ENCODE peak calls at places on chromosomes 11 and 22, in five cellular contexts. One of them, this sample, is unnamed.
A peak's percentile ranks its signal among the peaks of the same experiment; 100 is the strongest.

GRCh38 chr11:64523456-64524187 is 67.4 kb upstream of the SLC22A12 start:
- DNase-seq in esophagus squamous epithelium: no peak
- DNase-seq in GM23338: no peak
- DNase-seq in dorsolateral prefrontal cortex: peak; percentile 56
- DNase-seq in heart right ventricle: no peak
- DNase-seq in this sample: no peak

GRCh38 chr11:33996498-33997454 is 54.8 kb upstream of the CAPRIN1 start:
- DNase-seq in esophagus squamous epithelium: peak; percentile 8
- DNase-seq in GM23338: peak; percentile 90
- DNase-seq in dorsolateral prefrontal cortex: peak; percentile 36
- DNase-seq in heart right ventricle: peak; percentile 20
- DNase-seq in this sample: no peak

GRCh38 chr11:86091566-86091965 is 22.7 kb upstream of the PICALM start:
- DNase-seq in esophagus squamous epithelium: no peak
- DNase-seq in GM23338: no peak
- DNase-seq in dorsolateral prefrontal cortex: no peak
- DNase-seq in heart right ventricle: no peak
- DNase-seq in this sample: no peak

GRCh38 chr22:42261266-42261665 is 9.2 kb downstream of the TCF20 start:
- DNase-seq in esophagus squamous epithelium: no peak
- DNase-seq in GM23338: no peak
- DNase-seq in dorsolateral prefrontal cortex: no peak
- DNase-seq in heart right ventricle: no peak
- DNase-seq in this sample: no peak

GRCh38 chr11:34104680-34105078 is 750 bp upstream of the NAT10 start:
- DNase-seq in esophagus squamous epithelium: no peak
- DNase-seq in GM23338: no peak
- DNase-seq in dorsolateral prefrontal cortex: no peak
- DNase-seq in heart right ventricle: no peak
- DNase-seq in this sample: no peak

GRCh38 chr11:111541209-111542061 is 915 bp downstream of the LAYN start:
- DNase-seq in esophagus squamous epithelium: no peak
- DNase-seq in GM23338: peak; percentile 78
- DNase-seq in dorsolateral prefrontal cortex: no peak
- DNase-seq in heart right ventricle: peak; percentile 43
- DNase-seq in this sample: no peak

GRCh38 chr22:35538801-35539321 is 1.8 kb upstream of the RASD2 start:
- DNase-seq in esophagus squamous epithelium: no peak
- DNase-seq in GM23338: peak; percentile 81
- DNase-seq in dorsolateral prefrontal cortex: no peak
- DNase-seq in heart right ventricle: no peak
- DNase-seq in this sample: no peak

GRCh38 chr11:134742228-134742612 is 330.2 kb upstream of the B3GAT1 start:
- DNase-seq in esophagus squamous epithelium: no peak
- DNase-seq in GM23338: no peak
- DNase-seq in dorsolateral prefrontal cortex: no peak
- DNase-seq in heart right ventricle: no peak
- DNase-seq in this sample: no peak

GRCh38 chr22:43096420-43096819 is 7.2 kb upstream of the TTLL1 start:
- DNase-seq in esophagus squamous epithelium: no peak
- DNase-seq in GM23338: no peak
- DNase-seq in dorsolateral prefrontal cortex: no peak
- DNase-seq in heart right ventricle: no peak
- DNase-seq in this sample: no peak

GRCh38 chr11:95789506-95790122 is at the start of gene FAM76B:
- DNase-seq in esophagus squamous epithelium: peak; percentile 87
- DNase-seq in GM23338: peak; percentile 98
- DNase-seq in dorsolateral prefrontal cortex: peak; percentile 98
- DNase-seq in heart right ventricle: peak; percentile 95
- DNase-seq in this sample: peak; percentile 99

GRCh38 chr11:95791385-95792033 is 1.2 kb downstream of the CEP57 start:
- DNase-seq in esophagus squamous epithelium: no peak
- DNase-seq in GM23338: no peak
- DNase-seq in dorsolateral prefrontal cortex: no peak
- DNase-seq in heart right ventricle: no peak
- DNase-seq in this sample: no peak

GRCh38 chr11:95790123-95790932 is at the start of gene CEP57:
- DNase-seq in esophagus squamous epithelium: peak; percentile 85
- DNase-seq in GM23338: peak; percentile 99
- DNase-seq in dorsolateral prefrontal cortex: peak; percentile 94
- DNase-seq in heart right ventricle: peak; percentile 88
- DNase-seq in this sample: peak; percentile 96

GRCh38 chr11:95790933-95791247 is 592 bp downstream of the CEP57 start:
- DNase-seq in esophagus squamous epithelium: peak; percentile 23
- DNase-seq in GM23338: peak; percentile 86
- DNase-seq in dorsolateral prefrontal cortex: peak; percentile 56
- DNase-seq in heart right ventricle: peak; percentile 43
- DNase-seq in this sample: peak; percentile 68

DNA sequence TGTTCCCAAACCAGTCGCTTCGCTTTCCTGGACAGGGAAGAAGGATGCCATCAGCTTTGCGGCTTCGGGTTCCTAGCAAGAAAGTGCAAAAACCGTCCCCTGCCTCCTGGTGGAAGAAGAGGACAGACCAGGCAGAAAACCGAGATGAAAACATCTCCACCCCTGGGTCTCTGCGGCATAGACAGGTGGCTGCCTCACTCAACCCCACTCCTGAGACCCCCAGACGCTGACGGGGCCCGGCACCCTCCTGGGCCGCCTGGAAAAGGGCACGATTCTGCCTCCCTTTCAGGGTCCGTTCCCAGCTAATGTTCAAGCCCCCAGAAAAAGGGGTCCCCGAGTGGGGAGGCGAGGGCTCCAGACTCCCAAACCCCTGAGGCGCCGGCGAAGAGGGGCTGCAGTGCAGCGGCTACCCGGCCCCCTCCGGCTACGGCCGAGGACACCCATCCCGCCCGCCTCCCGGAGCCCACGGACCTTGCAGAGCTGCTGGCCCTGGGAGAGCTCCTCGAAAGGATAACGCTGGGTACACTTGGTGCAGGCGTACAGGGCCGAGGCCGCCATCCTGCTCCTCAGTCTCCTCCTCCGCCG is 569 bp downstream of the FAM76B start:
- DNase-seq in esophagus squamous epithelium: no peak
- DNase-seq in GM23338: peak; percentile 78
- DNase-seq in dorsolateral prefrontal cortex: peak; percentile 28
- DNase-seq in heart right ventricle: no peak
- DNase-seq in this sample: peak; percentile 95
- TF ChIP-seq CTCF in esophagus squamous epithelium: peak; percentile 13
- TF ChIP-seq CTCF in GM23338: peak; percentile 36
- TF ChIP-seq CTCF in dorsolateral prefrontal cortex: no peak
- TF ChIP-seq CTCF in heart right ventricle: no peak
- TF ChIP-seq CTCF in this sample: peak; percentile 74

GRCh38 chr22:19035474-19036228 is 86.6 kb downstream of the DGCR2 start:
- DNase-seq in esophagus squamous epithelium: no peak
- DNase-seq in GM23338: peak; percentile 74
- DNase-seq in dorsolateral prefrontal cortex: no peak
- DNase-seq in heart right ventricle: no peak
- DNase-seq in this sample: no peak
- TF ChIP-seq CTCF in esophagus squamous epithelium: peak; percentile 8
- TF ChIP-seq CTCF in GM23338: peak; percentile 34
- TF ChIP-seq CTCF in dorsolateral prefrontal cortex: no peak
- TF ChIP-seq CTCF in heart right ventricle: no peak
- TF ChIP-seq CTCF in this sample: no peak

GRCh38 chr22:19479358-19480172 is at the start of gene CDC45:
- DNase-seq in esophagus squamous epithelium: peak; percentile 74
- DNase-seq in GM23338: peak; percentile 99
- DNase-seq in dorsolateral prefrontal cortex: peak; percentile 98
- DNase-seq in heart right ventricle: peak; percentile 93
- DNase-seq in this sample: peak; percentile 95

GRCh38 chr22:19478466-19479357 is at the start of gene UFD1:
- DNase-seq in esophagus squamous epithelium: no peak
- DNase-seq in GM23338: peak; percentile 92
- DNase-seq in dorsolateral prefrontal cortex: peak; percentile 74
- DNase-seq in heart right ventricle: peak; percentile 86
- DNase-seq in this sample: peak; percentile 97

GRCh38 chr22:19478086-19478392 is 954 bp downstream of the UFD1 start:
- DNase-seq in esophagus squamous epithelium: no peak
- DNase-seq in GM23338: no peak
- DNase-seq in dorsolateral prefrontal cortex: no peak
- DNase-seq in heart right ventricle: no peak
- DNase-seq in this sample: no peak

GRCh38 chr22:19476023-19476422 is 3.0 kb downstream of the UFD1 start:
- DNase-seq in esophagus squamous epithelium: no peak
- DNase-seq in GM23338: no peak
- DNase-seq in dorsolateral prefrontal cortex: no peak
- DNase-seq in heart right ventricle: no peak
- DNase-seq in this sample: no peak

GRCh38 chr22:19477321-19478085 is 1.5 kb downstream of the UFD1 start:
- DNase-seq in esophagus squamous epithelium: no peak
- DNase-seq in GM23338: no peak
- DNase-seq in dorsolateral prefrontal cortex: no peak
- DNase-seq in heart right ventricle: no peak
- DNase-seq in this sample: no peak
- TF ChIP-seq CTCF in esophagus squamous epithelium: no peak
- TF ChIP-seq CTCF in GM23338: no peak
- TF ChIP-seq CTCF in dorsolateral prefrontal cortex: peak; percentile 41
- TF ChIP-seq CTCF in heart right ventricle: peak; percentile 15
- TF ChIP-seq CTCF in this sample: peak; percentile 73

GRCh38 chr11:119015054-119015611 is 3.0 kb downstream of the RPS25 start:
- DNase-seq in esophagus squamous epithelium: no peak
- DNase-seq in GM23338: no peak
- DNase-seq in dorsolateral prefrontal cortex: no peak
- DNase-seq in heart right ventricle: no peak
- DNase-seq in this sample: peak; percentile 48
- TF ChIP-seq CTCF in esophagus squamous epithelium: no peak
- TF ChIP-seq CTCF in GM23338: peak; percentile 18
- TF ChIP-seq CTCF in dorsolateral prefrontal cortex: no peak
- TF ChIP-seq CTCF in heart right ventricle: no peak
- TF ChIP-seq CTCF in this sample: peak; percentile 52

GRCh38 chr22:49858827-49859226 is 5.2 kb downstream of the ZBED4 start:
- DNase-seq in esophagus squamous epithelium: no peak
- DNase-seq in GM23338: no peak
- DNase-seq in dorsolateral prefrontal cortex: peak; percentile 19
- DNase-seq in heart right ventricle: no peak
- DNase-seq in this sample: no peak

GRCh38 chr22:49862408-49862776 is 8.7 kb downstream of the ZBED4 start:
- DNase-seq in esophagus squamous epithelium: no peak
- DNase-seq in GM23338: no peak
- DNase-seq in dorsolateral prefrontal cortex: peak; percentile 19
- DNase-seq in heart right ventricle: no peak
- DNase-seq in this sample: no peak

GRCh38 chr22:49863936-49864335 is 10.3 kb downstream of the ZBED4 start:
- DNase-seq in esophagus squamous epithelium: no peak
- DNase-seq in GM23338: no peak
- DNase-seq in dorsolateral prefrontal cortex: peak; percentile 9
- DNase-seq in heart right ventricle: no peak
- DNase-seq in this sample: no peak

GRCh38 chr22:49865156-49865555 is 11.5 kb downstream of the ZBED4 start:
- DNase-seq in esophagus squamous epithelium: no peak
- DNase-seq in GM23338: no peak
- DNase-seq in dorsolateral prefrontal cortex: peak; percentile 24
- DNase-seq in heart right ventricle: no peak
- DNase-seq in this sample: no peak

GRCh38 chr22:49861642-49862407 is 8.2 kb downstream of the ZBED4 start:
- DNase-seq in esophagus squamous epithelium: no peak
- DNase-seq in GM23338: no peak
- DNase-seq in dorsolateral prefrontal cortex: peak; percentile 26
- DNase-seq in heart right ventricle: no peak
- DNase-seq in this sample: no peak
- TF ChIP-seq CTCF in esophagus squamous epithelium: no peak
- TF ChIP-seq CTCF in GM23338: peak; percentile 26
- TF ChIP-seq CTCF in dorsolateral prefrontal cortex: no peak
- TF ChIP-seq CTCF in heart right ventricle: no peak
- TF ChIP-seq CTCF in this sample: no peak

GRCh38 chr11:58578136-58578634 is 678 bp upstream of the ZFP91 start:
- DNase-seq in esophagus squamous epithelium: peak; percentile 82
- DNase-seq in GM23338: peak; percentile 98
- DNase-seq in dorsolateral prefrontal cortex: peak; percentile 92
- DNase-seq in heart right ventricle: peak; percentile 93
- DNase-seq in this sample: peak; percentile 96
- TF ChIP-seq CTCF in esophagus squamous epithelium: no peak
- TF ChIP-seq CTCF in GM23338: no peak
- TF ChIP-seq CTCF in dorsolateral prefrontal cortex: no peak
- TF ChIP-seq CTCF in heart right ventricle: no peak
- TF ChIP-seq CTCF in this sample: no peak

This sample was measured in chondrocyte.